ENCODE peak calls at places on chromosomes 6 and 20, in ten cellular contexts. K, A, F, C, G, Q, H, Z, B and S are unnamed samples.
A peak's percentile ranks its signal among the peaks of the same experiment; 100 is the strongest.

GRCh38 chr6:53794073-53794719 is 609 bp upstream of the LRRC1 start:
- DNase-seq in K (peak; percentile 87), A (peak; percentile 49), F (peak; percentile 62), C (peak; percentile 92), G (peak; percentile 54), Q (no peak), H (no peak), Z (peak; percentile 75), B (no peak), S (no peak)

GRCh38 chr6:153956807-153957206 is 82.2 kb upstream of the OPRM1 start:
- DNase-seq in K (no peak), A (no peak), F (no peak), C (peak; percentile 33), G (no peak), Q (no peak), H (no peak), Z (no peak), B (no peak), S (no peak)

GRCh38 chr6:139129284-139129683 is 5.6 kb upstream of the HECA start:
- DNase-seq in K (peak; percentile 39), A (no peak), F (no peak), C (peak; percentile 76), G (no peak), Q (no peak), H (no peak), Z (peak; percentile 71), B (no peak), S (no peak)

GRCh38 chr6:110652520-110652919 is 162.7 kb downstream of the CDK19 start:
- DNase-seq in K (peak; percentile 41), A (no peak), F (no peak), C (peak; percentile 20), G (no peak), Q (no peak), H (no peak), Z (no peak), B (no peak), S (no peak)

GRCh38 chr6:56708810-56709597 is 66.3 kb upstream of the DST start:
- DNase-seq in K (peak; percentile 76), A (no peak), F (no peak), C (peak; percentile 87), G (no peak), Q (no peak), H (peak; percentile 37), Z (peak; percentile 57), B (no peak), S (no peak)

GRCh38 chr6:157728183-157728881 is 94.7 kb upstream of the SNX9 start:
- DNase-seq in K (no peak), A (no peak), F (no peak), C (no peak), G (no peak), Q (no peak), H (no peak), Z (no peak), B (no peak), S (no peak)

GRCh38 chr6:3394671-3395070 is 62.2 kb downstream of the SLC22A23 start:
- DNase-seq in K (no peak), A (no peak), F (no peak), C (no peak), G (no peak), Q (no peak), H (no peak), Z (no peak), B (no peak), S (no peak)

GRCh38 chr20:7362601-7363000 is 577.7 kb downstream of the HAO1 start:
- DNase-seq in K (no peak), A (no peak), F (no peak), C (no peak), G (no peak), Q (no peak), H (no peak), Z (no peak), B (no peak), S (no peak)

GRCh38 chr6:26064619-26065257 is 22.5 kb upstream of the HFE start:
- DNase-seq in K (peak; percentile 59), A (peak; percentile 18), F (no peak), C (peak; percentile 80), G (no peak), Q (no peak), H (peak; percentile 60), Z (no peak), B (no peak), S (no peak)

GRCh38 chr6:72616406-72617015 is 5.4 kb upstream of the KCNQ5 start:
- DNase-seq in K (peak; percentile 60), A (no peak), F (no peak), C (peak; percentile 70), G (no peak), Q (no peak), H (peak; percentile 28), Z (peak; percentile 38), B (no peak), S (no peak)

GRCh38 chr20:58352454-58352853 is 36.6 kb upstream of the VAPB start:
- DNase-seq in K (no peak), A (no peak), F (no peak), C (no peak), G (no peak), Q (no peak), H (no peak), Z (no peak), B (no peak), S (no peak)

GRCh38 chr6:153790881-153791473 is 248.1 kb upstream of the OPRM1 start:
- DNase-seq in K (no peak), A (peak; percentile 18), F (no peak), C (peak; percentile 65), G (no peak), Q (no peak), H (no peak), Z (peak; percentile 16), B (no peak), S (no peak)

GRCh38 chr6:89734526-89734925 is 85.1 kb downstream of the MDN1 start:
- DNase-seq in K (peak; percentile 18), A (no peak), F (no peak), C (peak; percentile 17), G (no peak), Q (no peak), H (no peak), Z (no peak), B (no peak), S (no peak)

GRCh38 chr20:35006531-35006971 is 50.9 kb downstream of the MYH7B start:
- DNase-seq in K (no peak), A (no peak), F (no peak), C (no peak), G (peak; percentile 43), Q (peak; percentile 16), H (no peak), Z (no peak), B (no peak), S (no peak)

GRCh38 chr6:16756660-16757270 is 4.5 kb downstream of the ATXN1 start:
- DNase-seq in K (no peak), A (no peak), F (no peak), C (peak; percentile 65), G (no peak), Q (no peak), H (no peak), Z (no peak), B (no peak), S (no peak)

GRCh38 chr6:30060634-30060981 is 457 bp upstream of the POLR1H start:
- DNase-seq in K (peak; percentile 36), A (no peak), F (peak; percentile 20), C (peak; percentile 44), G (peak; percentile 69), Q (no peak), H (peak; percentile 49), Z (no peak), B (no peak), S (no peak)

GRCh38 chr6:26520840-26521484 is 17.2 kb upstream of the HMGN4 start:
- DNase-seq in K (peak; percentile 80), A (peak; percentile 78), F (peak; percentile 89), C (peak; percentile 90), G (peak; percentile 95), Q (peak; percentile 84), H (peak; percentile 98), Z (peak; percentile 66), B (peak; percentile 86), S (peak; percentile 77)

GRCh38 chr6:15534970-15535369 is 127.9 kb downstream of the DTNBP1 start:
- DNase-seq in K (no peak), A (no peak), F (no peak), C (no peak), G (no peak), Q (no peak), H (no peak), Z (no peak), B (peak; percentile 42), S (no peak)

GRCh38 chr6:41724638-41725501 is 10.5 kb downstream of the TFEB start:
- DNase-seq in K (no peak), A (no peak), F (no peak), C (no peak), G (peak; percentile 43), Q (no peak), H (no peak), Z (no peak), B (no peak), S (no peak)
- TF ChIP-seq CTCF in K (no peak), A (no peak), F (no peak), C (no peak), G (no peak), Q (no peak), H (no peak), Z (no peak), B (no peak), S (no peak)

DNA sequence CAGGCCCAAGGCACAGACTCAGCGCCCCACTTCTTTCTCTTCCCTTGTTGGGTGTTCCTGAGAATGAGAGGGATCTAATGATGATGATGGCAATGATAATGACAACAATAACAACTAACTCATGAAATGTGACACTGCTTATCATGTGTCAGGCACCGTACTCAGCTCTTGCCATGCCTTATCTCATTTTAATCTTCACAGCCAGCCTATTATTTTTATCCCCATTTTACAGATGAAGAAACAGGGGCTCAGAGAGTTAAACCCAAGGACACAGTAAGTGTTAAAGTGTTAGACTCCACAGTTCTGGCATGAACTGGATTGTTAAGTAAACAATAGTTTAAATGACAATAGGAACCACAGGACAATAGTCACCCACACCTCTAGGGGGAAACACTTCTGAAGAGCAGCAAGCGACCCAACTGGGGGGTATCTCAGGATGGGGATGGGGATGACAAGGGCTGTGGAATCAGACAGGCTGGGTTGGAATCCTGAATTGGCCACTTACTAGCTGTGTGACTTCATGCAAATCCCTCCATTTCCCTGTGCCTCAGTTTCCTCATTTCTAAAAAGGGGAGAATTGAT is 12.5 kb downstream of the RSPH9 start:
- DNase-seq in K (no peak), A (no peak), F (no peak), C (no peak), G (no peak), Q (no peak), H (no peak), Z (no peak), B (no peak), S (no peak)
- TF ChIP-seq CTCF in K (no peak), A (no peak), F (no peak), C (no peak), G (no peak), Q (no peak), H (no peak), Z (no peak), B (no peak), S (no peak)

GRCh38 chr20:38115205-38115604 is 49.9 kb downstream of the TGM2 start:
- DNase-seq in K (no peak), A (no peak), F (no peak), C (no peak), G (no peak), Q (no peak), H (peak; percentile 8), Z (no peak), B (peak; percentile 54), S (no peak)
- TF ChIP-seq CTCF in K (no peak), A (no peak), F (peak; percentile 33), C (peak; percentile 45), G (no peak), Q (no peak), H (peak; percentile 40), Z (peak; percentile 10), B (no peak), S (peak; percentile 5)

GRCh38 chr6:135144678-135145508 is 36.2 kb upstream of the MYB start:
- DNase-seq in K (peak; percentile 43), A (no peak), F (no peak), C (peak; percentile 72), G (no peak), Q (no peak), H (peak; percentile 44), Z (peak; percentile 16), B (no peak), S (no peak)
- TF ChIP-seq CTCF in K (peak; percentile 64), A (peak; percentile 80), F (peak; percentile 47), C (peak; percentile 77), G (peak; percentile 62), Q (no peak), H (peak; percentile 85), Z (peak; percentile 61), B (no peak), S (peak; percentile 66)